ENCODE peak calls at places on chromosomes 16 and 17, in five cellular contexts. U is GM23338, Z is HepG2, T is K562, B is GM12878. H is an unnamed sample.

GRCh38 chr16:14331020-14331419 is 259.9 kb downstream of the MRTFB start:
- DNase-seq in Z (no peak), B (no peak), U (no peak), T (peak; percentile 39), H (no peak)

GRCh38 chr16:80913397-80913796 is 93.3 kb downstream of the CMC2 start:
- DNase-seq in B (no peak), U (no peak), Z (no peak), T (no peak), H (no peak)

GRCh38 chr16:64428463-64428862 is 693.4 kb downstream of the CDH11 start:
- DNase-seq in B (no peak), T (no peak), U (no peak), Z (no peak), H (no peak)

GRCh38 chr16:23158114-23158513 is 8.9 kb upstream of the USP31 start:
- DNase-seq in T (no peak), Z (no peak), B (no peak), U (no peak), H (no peak)

GRCh38 chr16:11020792-11021440 is 76.6 kb downstream of the CLEC16A start:
- DNase-seq in T (no peak), Z (no peak), B (no peak), U (no peak), H (no peak)

GRCh38 chr16:75216127-75216526 is 2.7 kb upstream of the CTRB1 start:
- DNase-seq in U (no peak), B (no peak), T (no peak), Z (no peak), H (no peak)

GRCh38 chr16:88566158-88566557 is 4.0 kb upstream of the ZC3H18 start:
- DNase-seq in T (no peak), U (peak; percentile 36), B (no peak), Z (no peak), H (no peak)

GRCh38 chr16:89401205-89401604 is 89.2 kb downstream of the ANKRD11 start:
- DNase-seq in B (no peak), Z (no peak), U (no peak), T (no peak), H (no peak)

GRCh38 chr16:57091200-57091989 is 988 bp upstream of the CPNE2 start:
- DNase-seq in T (no peak), U (peak; percentile 77), Z (peak; percentile 37), B (no peak), H (peak; percentile 67)

GRCh38 chr17:1379930-1380313 is 20.1 kb downstream of the YWHAE start:
- DNase-seq in T (no peak), Z (no peak), B (peak; percentile 74), U (no peak), H (no peak)

GRCh38 chr16:67283039-67283825 is 3.9 kb downstream of the PLEKHG4 start:
- DNase-seq in B (no peak), T (no peak), Z (no peak), U (no peak), H (no peak)

GRCh38 chr17:8123695-8124349 is at the start of gene HES7:
- DNase-seq in U (peak; percentile 92), B (no peak), Z (no peak), T (peak; percentile 35), H (peak; percentile 62)

GRCh38 chr17:50993544-50993943 is 127.1 kb downstream of the SPAG9 start:
- DNase-seq in T (no peak), B (no peak), U (no peak), Z (no peak), H (no peak)

GRCh38 chr17:65366102-65366844 is 195.2 kb downstream of the AXIN2 start:
- DNase-seq in T (no peak), B (no peak), U (no peak), Z (no peak), H (no peak)

GRCh38 chr17:14006249-14006942 is 62.9 kb upstream of the COX10 start:
- DNase-seq in Z (no peak), B (no peak), U (no peak), T (no peak), H (no peak)

GRCh38 chr17:82582709-82583108 is 63.2 kb downstream of the FOXK2 start:
- DNase-seq in U (no peak), B (no peak), T (no peak), Z (no peak), H (no peak)

GRCh38 chr16:84970447-84971127 is 40.7 kb downstream of the ZDHHC7 start:
- DNase-seq in Z (peak; percentile 73), B (peak; percentile 27), T (peak; percentile 83), U (peak; percentile 91), H (peak; percentile 82)

GRCh38 chr17:60832206-60832605 is 154.6 kb downstream of the BCAS3 start:
- DNase-seq in B (no peak), T (no peak), Z (no peak), U (no peak), H (no peak)

GRCh38 chr17:82216301-82217119 is 3.9 kb upstream of the CCDC57 start:
- DNase-seq in U (no peak), B (peak; percentile 59), Z (peak; percentile 75), T (no peak), H (no peak)

GRCh38 chr17:21678451-21679081 is 13.8 kb upstream of the KCNJ18 start:
- DNase-seq in Z (no peak), U (no peak), T (peak; percentile 77), B (no peak), H (no peak)

GRCh38 chr16:70687172-70687531 is 1.3 kb upstream of the MTSS2 start:
- DNase-seq in U (no peak), Z (no peak), T (no peak), B (no peak), H (no peak)

GRCh38 chr16:78462261-78463208 is 363.1 kb downstream of the WWOX start:
- DNase-seq in U (no peak), T (no peak), Z (peak; percentile 48), B (no peak), H (no peak)
- TF ChIP-seq JUNB in U (no peak), T (no peak), Z (no peak), B (no peak), H (no peak)

GRCh38 chr16:8874388-8874787 is 5.6 kb upstream of the CARHSP1 start:
- DNase-seq in U (no peak), T (no peak), Z (no peak), B (no peak), H (no peak)

GRCh38 chr16:8882041-8882617 is at the start of gene LITAFD:
- DNase-seq in T (no peak), U (no peak), B (no peak), Z (no peak), H (no peak)

GRCh38 chr16:8878523-8878911 is 3.6 kb upstream of the LITAFD start:
- DNase-seq in Z (no peak), T (no peak), B (no peak), U (peak; percentile 36), H (no peak)

GRCh38 chr16:8880839-8881510 is 1.2 kb upstream of the LITAFD start:
- DNase-seq in B (no peak), U (no peak), Z (no peak), T (no peak), H (no peak)

GRCh38 chr16:8877894-8878522 is 4.1 kb upstream of the LITAFD start:
- DNase-seq in U (peak; percentile 29), T (no peak), B (no peak), Z (no peak), H (no peak)
- TF ChIP-seq REST in U (no peak), T (no peak), B (no peak), Z (no peak), H (no peak)

GRCh38 chr17:73067075-73067474 is 25.4 kb downstream of the SLC39A11 start:
- DNase-seq in Z (no peak), B (no peak), T (no peak), U (no peak), H (no peak)

GRCh38 chr17:73062726-73063125 is 29.8 kb downstream of the SLC39A11 start:
- DNase-seq in T (no peak), Z (no peak), B (no peak), U (no peak), H (no peak)

GRCh38 chr17:73066148-73066884 is 26.2 kb downstream of the SLC39A11 start:
- DNase-seq in T (no peak), B (no peak), U (no peak), Z (no peak), H (no peak)

GRCh38 chr17:73065376-73065775 is 27.1 kb downstream of the SLC39A11 start:
- DNase-seq in B (no peak), T (no peak), U (no peak), Z (no peak), H (no peak)

GRCh38 chr17:73064084-73064938 is 28.2 kb downstream of the SLC39A11 start:
- DNase-seq in U (no peak), Z (no peak), B (no peak), T (no peak), H (no peak)
- TF ChIP-seq JUNB in U (no peak), Z (no peak), B (no peak), T (no peak), H (no peak)

DNA sequence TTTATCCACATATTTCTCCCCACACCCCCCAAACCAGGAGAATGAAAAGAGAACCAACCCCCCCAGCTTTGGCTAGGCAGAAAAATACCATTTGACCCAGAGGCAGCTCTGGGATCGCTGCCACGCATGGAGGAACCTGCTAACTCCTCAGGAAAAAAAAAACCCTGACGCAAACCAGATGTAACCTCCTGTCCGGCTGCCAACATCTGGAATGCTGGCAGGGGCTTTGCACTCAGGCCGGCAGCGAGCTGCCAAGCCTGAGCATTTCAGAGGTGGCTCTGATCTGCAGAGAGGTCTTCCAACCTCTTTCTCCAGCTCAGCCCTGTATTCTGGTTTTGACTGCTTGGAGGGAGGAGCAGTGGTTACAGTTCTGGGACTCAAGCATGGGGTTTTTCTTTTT is 8.2 kb downstream of the IGFBP4 start:
- DNase-seq in U (no peak), Z (no peak), B (no peak), T (no peak), H (no peak)
- TF ChIP-seq REST in U (no peak), Z (no peak), B (no peak), T (no peak), H (no peak)

GRCh38 chr16:28217326-28217725 is 5.6 kb upstream of the XPO6 start:
- DNase-seq in T (no peak), U (no peak), Z (no peak), B (no peak), H (no peak)

GRCh38 chr16:28212532-28212873 is 738 bp upstream of the XPO6 start:
- DNase-seq in B (no peak), Z (no peak), U (no peak), T (no peak), H (no peak)

GRCh38 chr16:28213396-28213795 is 1.6 kb upstream of the XPO6 start:
- DNase-seq in T (no peak), Z (no peak), B (no peak), U (no peak), H (no peak)

GRCh38 chr16:28219283-28219682 is 7.5 kb upstream of the XPO6 start:
- DNase-seq in U (no peak), B (no peak), T (no peak), Z (no peak), H (no peak)

DNA sequence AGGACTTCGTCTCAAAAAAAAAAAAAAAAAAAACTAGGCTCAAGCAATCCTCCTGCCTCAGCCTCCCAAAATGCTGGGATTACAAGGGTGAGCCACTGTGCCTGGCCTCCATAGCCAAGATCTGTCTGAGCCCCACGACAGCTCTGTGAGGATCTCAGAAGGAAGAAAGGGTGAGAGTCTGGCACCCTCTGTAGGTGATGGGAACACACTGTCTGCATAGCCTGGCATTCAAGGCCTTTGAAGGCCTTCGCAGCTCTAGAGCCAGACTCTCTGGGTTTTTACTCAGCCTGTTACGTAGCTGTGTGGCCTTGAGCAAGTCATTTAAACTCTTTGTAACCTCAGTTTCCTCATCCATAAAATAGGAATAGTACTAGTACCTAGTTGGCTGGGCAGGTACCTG is 6.3 kb upstream of the XPO6 start:
- DNase-seq in T (no peak), Z (peak; percentile 56), B (no peak), U (peak; percentile 78), H (peak; percentile 49)
- TF ChIP-seq JUNB in T (no peak), Z (no peak), B (no peak), U (no peak), H (no peak)

GRCh38 chr16:20814761-20815160 is 8.4 kb downstream of the REXO5 start:
- DNase-seq in T (no peak), U (no peak), B (no peak), Z (no peak), H (no peak)
- TF ChIP-seq REST in T (no peak), U (no peak), B (no peak), Z (no peak), H (no peak)